ENCODE peak calls at places on chromosome 3, in eight cellular contexts. One of them, this sample, is unnamed.

GRCh38 chr3:176078916-176079315 is 1118.4 kb downstream of the TBL1XR1 start:
- DNase-seq in stimulated activated CD8-positive, alpha-beta memory T cell treated with anti-CD3 and anti-CD28 coated beads, Interleukin-7, amount 100 ng/mL, for 4 hours: no peak
- DNase-seq in activated naive CD4-positive, alpha-beta T cell: no peak
- DNase-seq in hepatic stellate cell: no peak
- DNase-seq in IMR-90: peak
- DNase-seq in HCT116: no peak
- DNase-seq in GM19239: no peak
- DNase-seq in NCI-H1930: no peak
- DNase-seq in this sample: no peak

GRCh38 chr3:57756528-57757401 is 656 bp downstream of the SLMAP start:
- DNase-seq in NCI-H1930: no peak
- DNase-seq in stimulated activated CD8-positive, alpha-beta memory T cell treated with anti-CD3 and anti-CD28 coated beads, Interleukin-7, amount 100 ng/mL, for 4 hours: no peak
- DNase-seq in hepatic stellate cell: peak
- DNase-seq in GM19239: peak
- DNase-seq in HCT116: no peak
- DNase-seq in IMR-90: peak
- DNase-seq in activated naive CD4-positive, alpha-beta T cell: peak
- DNase-seq in this sample: no peak

GRCh38 chr3:157442729-157443128 is 6.1 kb downstream of the PTX3 start:
- DNase-seq in hepatic stellate cell: no peak
- DNase-seq in HCT116: no peak
- DNase-seq in IMR-90: peak
- DNase-seq in activated naive CD4-positive, alpha-beta T cell: no peak
- DNase-seq in NCI-H1930: no peak
- DNase-seq in GM19239: no peak
- DNase-seq in stimulated activated CD8-positive, alpha-beta memory T cell treated with anti-CD3 and anti-CD28 coated beads, Interleukin-7, amount 100 ng/mL, for 4 hours: no peak
- DNase-seq in this sample: no peak

GRCh38 chr3:186003610-186004009 is 65.8 kb upstream of the TRA2B start:
- DNase-seq in GM19239: no peak
- DNase-seq in hepatic stellate cell: no peak
- DNase-seq in NCI-H1930: no peak
- DNase-seq in HCT116: no peak
- DNase-seq in activated naive CD4-positive, alpha-beta T cell: no peak
- DNase-seq in IMR-90: no peak
- DNase-seq in stimulated activated CD8-positive, alpha-beta memory T cell treated with anti-CD3 and anti-CD28 coated beads, Interleukin-7, amount 100 ng/mL, for 4 hours: no peak
- DNase-seq in this sample: no peak

GRCh38 chr3:24196526-24196925 is 251.4 kb downstream of the NR1D2 start:
- DNase-seq in IMR-90: no peak
- DNase-seq in GM19239: no peak
- DNase-seq in stimulated activated CD8-positive, alpha-beta memory T cell treated with anti-CD3 and anti-CD28 coated beads, Interleukin-7, amount 100 ng/mL, for 4 hours: no peak
- DNase-seq in hepatic stellate cell: peak
- DNase-seq in HCT116: no peak
- DNase-seq in NCI-H1930: no peak
- DNase-seq in activated naive CD4-positive, alpha-beta T cell: no peak
- DNase-seq in this sample: no peak

GRCh38 chr3:106183762-106184391 is 315.1 kb upstream of the CBLB start:
- DNase-seq in GM19239: no peak
- DNase-seq in activated naive CD4-positive, alpha-beta T cell: no peak
- DNase-seq in stimulated activated CD8-positive, alpha-beta memory T cell treated with anti-CD3 and anti-CD28 coated beads, Interleukin-7, amount 100 ng/mL, for 4 hours: no peak
- DNase-seq in NCI-H1930: no peak
- DNase-seq in HCT116: no peak
- DNase-seq in hepatic stellate cell: no peak
- DNase-seq in IMR-90: peak
- DNase-seq in this sample: no peak

GRCh38 chr3:188431553-188431952 is 277.6 kb downstream of the LPP start:
- DNase-seq in activated naive CD4-positive, alpha-beta T cell: no peak
- DNase-seq in GM19239: no peak
- DNase-seq in NCI-H1930: no peak
- DNase-seq in stimulated activated CD8-positive, alpha-beta memory T cell treated with anti-CD3 and anti-CD28 coated beads, Interleukin-7, amount 100 ng/mL, for 4 hours: no peak
- DNase-seq in HCT116: no peak
- DNase-seq in hepatic stellate cell: peak
- DNase-seq in IMR-90: peak
- DNase-seq in this sample: peak

GRCh38 chr3:192907784-192908183 is 9.9 kb downstream of the MB21D2 start:
- DNase-seq in activated naive CD4-positive, alpha-beta T cell: no peak
- DNase-seq in hepatic stellate cell: no peak
- DNase-seq in stimulated activated CD8-positive, alpha-beta memory T cell treated with anti-CD3 and anti-CD28 coated beads, Interleukin-7, amount 100 ng/mL, for 4 hours: no peak
- DNase-seq in NCI-H1930: no peak
- DNase-seq in GM19239: no peak
- DNase-seq in HCT116: no peak
- DNase-seq in IMR-90: no peak
- DNase-seq in this sample: no peak

GRCh38 chr3:47850062-47850802 is 47.3 kb downstream of the DHX30 start:
- DNase-seq in GM19239: no peak
- DNase-seq in NCI-H1930: no peak
- DNase-seq in HCT116: no peak
- DNase-seq in activated naive CD4-positive, alpha-beta T cell: no peak
- DNase-seq in stimulated activated CD8-positive, alpha-beta memory T cell treated with anti-CD3 and anti-CD28 coated beads, Interleukin-7, amount 100 ng/mL, for 4 hours: no peak
- DNase-seq in hepatic stellate cell: peak
- DNase-seq in IMR-90: peak
- DNase-seq in this sample: no peak

This sample was measured in SW 1271.